ENCODE peak calls at places on chromosomes 1 and 21, in ten cellular contexts. Z is CD8-positive, alpha-beta memory T cell; J is HuH-7.5; W is tibial nerve; Q is cardiac muscle cell; F is NCI-H1694 treated with DMSO at 0.1 percent for 48 hours; I is NCI-H1105; K is kidney tubule cell; S is mucosa of gallbladder; L is Kasumi-1. E is an unnamed sample.

GRCh38 chr1:201505505-201505893 is 1.4 kb downstream of the CSRP1 start:
- DNase-seq in S (no peak), I (peak; percentile 54), W (no peak), Q (no peak), L (peak; percentile 72), F (no peak), Z (no peak), J (no peak), K (peak; percentile 55), E (no peak)

GRCh38 chr1:166258017-166258416 is 91.2 kb upstream of the FAM78B start:
- DNase-seq in Z (no peak), K (no peak), Q (no peak), F (no peak), J (no peak), W (no peak), S (no peak), I (no peak), L (no peak), E (no peak)

GRCh38 chr21:46161800-46162592 is 6.6 kb upstream of the FTCD start:
- DNase-seq in W (peak; percentile 7), I (no peak), J (no peak), S (no peak), Q (no peak), Z (no peak), K (no peak), F (no peak), L (no peak), E (no peak)

GRCh38 chr1:41498809-41499208 is 14.3 kb upstream of the EDN2 start:
- DNase-seq in S (peak; percentile 79), Q (no peak), W (no peak), J (no peak), I (no peak), F (no peak), Z (no peak), K (peak; percentile 95), L (no peak), E (no peak)

GRCh38 chr21:34722684-34723300 is 54.0 kb downstream of the CLIC6 start:
- DNase-seq in F (no peak), I (no peak), Z (no peak), Q (no peak), S (no peak), K (peak; percentile 28), W (no peak), J (no peak), L (no peak), E (peak; percentile 15)

GRCh38 chr1:902802-903201 is 20.9 kb upstream of the SAMD11 start:
- DNase-seq in L (no peak), S (no peak), Q (no peak), I (no peak), F (no peak), K (no peak), Z (no peak), J (no peak), W (peak; percentile 11), E (peak; percentile 0)

GRCh38 chr1:231165371-231165770 is 3.5 kb downstream of the TRIM67 start:
- DNase-seq in K (peak; percentile 24), S (no peak), J (no peak), Q (no peak), F (no peak), I (no peak), L (no peak), W (no peak), Z (no peak), E (no peak)

GRCh38 chr1:85569122-85569521 is 11.4 kb upstream of the CCN1 start:
- DNase-seq in I (no peak), Z (no peak), Q (no peak), W (no peak), K (peak; percentile 59), S (no peak), L (no peak), J (no peak), F (no peak), E (no peak)

GRCh38 chr21:39000496-39000895 is 182.8 kb downstream of the PSMG1 start:
- DNase-seq in I (no peak), L (no peak), K (peak; percentile 94), Q (no peak), F (no peak), Z (no peak), W (no peak), J (no peak), S (no peak), E (no peak)

GRCh38 chr21:41477641-41478318 is 30.2 kb downstream of the TMPRSS2 start:
- DNase-seq in Z (no peak), S (peak; percentile 70), L (no peak), F (no peak), K (peak; percentile 31), I (no peak), W (no peak), Q (no peak), J (no peak), E (no peak)

GRCh38 chr1:227894831-227895451 is 52.8 kb downstream of the WNT9A start:
- DNase-seq in K (no peak), W (peak; percentile 4), F (no peak), L (no peak), S (no peak), Q (no peak), J (no peak), Z (peak; percentile 0), I (no peak), E (no peak)

GRCh38 chr1:157968951-157969350 is 24.5 kb upstream of the KIRREL1 start:
- DNase-seq in I (no peak), F (peak; percentile 65), S (no peak), W (no peak), J (no peak), L (no peak), K (peak; percentile 89), Q (no peak), Z (no peak), E (no peak)

GRCh38 chr21:34004984-34005383 is 68.4 kb upstream of the MRPS6 start:
- DNase-seq in F (no peak), W (peak; percentile 47), Q (peak; percentile 23), Z (no peak), J (no peak), S (no peak), L (no peak), I (no peak), K (no peak), E (no peak)

GRCh38 chr1:9760824-9761223 is 62.9 kb downstream of the CLSTN1 start:
- DNase-seq in J (no peak), Q (no peak), W (no peak), I (no peak), Z (no peak), F (no peak), L (no peak), K (no peak), S (no peak), E (no peak)

GRCh38 chr1:56545711-56546110 is 33.7 kb downstream of the PLPP3 start:
- DNase-seq in J (no peak), I (no peak), Z (no peak), W (no peak), S (peak; percentile 30), L (no peak), Q (no peak), K (no peak), F (no peak), E (no peak)

GRCh38 chr1:225735252-225736149 is 42.1 kb upstream of the SRP9 start:
- DNase-seq in Z (no peak), J (peak; percentile 36), W (peak; percentile 50), L (no peak), S (peak; percentile 42), K (peak; percentile 99), F (peak; percentile 97), Q (no peak), I (no peak), E (no peak)

GRCh38 chr21:14591882-14592281 is 45.8 kb upstream of the SAMSN1 start:
- DNase-seq in L (no peak), S (peak; percentile 53), W (no peak), Z (no peak), F (no peak), K (peak; percentile 9), Q (no peak), J (no peak), I (no peak), E (peak; percentile 14)

GRCh38 chr1:205344010-205344808 is 12.5 kb downstream of the KLHDC8A start:
- DNase-seq in Q (peak; percentile 70), F (no peak), L (no peak), Z (peak; percentile 16), S (peak; percentile 26), I (peak; percentile 31), J (no peak), K (peak; percentile 44), W (no peak), E (peak; percentile 32)

GRCh38 chr1:222240536-222241181 is 307.2 kb downstream of the HHIPL2 start:
- DNase-seq in I (no peak), W (no peak), F (peak; percentile 59), L (no peak), Q (no peak), S (no peak), Z (no peak), K (peak; percentile 30), J (no peak), E (no peak)

GRCh38 chr1:60504206-60504868 is 430.8 kb upstream of the C1orf87 start:
- DNase-seq in F (no peak), Z (no peak), Q (no peak), I (no peak), K (no peak), L (no peak), W (no peak), J (no peak), S (no peak), E (no peak)

GRCh38 chr1:30405081-30405480 is 318.3 kb downstream of the MATN1 start:
- DNase-seq in L (no peak), J (no peak), Q (no peak), K (no peak), S (no peak), I (no peak), W (no peak), Z (no peak), F (no peak), E (no peak)

GRCh38 chr21:45970674-45971486 is 10.7 kb upstream of the COL6A1 start:
- DNase-seq in Q (peak; percentile 82), L (peak; percentile 12), S (no peak), J (peak; percentile 69), Z (no peak), F (no peak), K (peak; percentile 39), I (peak; percentile 15), W (no peak), E (peak; percentile 43)